ENCODE peak calls at places on chromosomes 7 and 10, in five cellular contexts. B is T-cell; G is stimulated activated CD4-positive, alpha-beta T cell treated with anti-CD3 and anti-CD28 coated beads, Interleukin-12 subunit alpha, Interleukin-12 subunit beta, amount 100 ng/mL, for 4 hours; L is anterior cingulate cortex; R is stimulated activated CD8-positive, alpha-beta memory T cell treated with anti-CD3 and anti-CD28 coated beads, Interleukin-7, amount 100 ng/mL, for 4 hours. V is an unnamed sample.

GRCh38 chr7:133551471-133551870 is 298.6 kb downstream of the EXOC4 start:
- DNase-seq in L (no peak), G (no peak), B (no peak), R (no peak), V (no peak)

GRCh38 chr7:22782616-22783232 is 39.9 kb downstream of the TOMM7 start:
- DNase-seq in G (peak; percentile 76), R (peak; percentile 40), L (peak; percentile 27), B (peak; percentile 72), V (peak; percentile 57)

GRCh38 chr7:13111230-13111629 is 423.8 kb downstream of the ARL4A start:
- DNase-seq in G (no peak), B (no peak), L (no peak), R (no peak), V (no peak)

GRCh38 chr7:101589976-101590662 is 39.0 kb downstream of the MYL10 start:
- DNase-seq in G (no peak), R (no peak), B (no peak), L (no peak), V (no peak)

GRCh38 chr7:17681965-17682364 is 258.3 kb downstream of the SNX13 start:
- DNase-seq in G (no peak), L (no peak), R (no peak), B (no peak), V (no peak)

GRCh38 chr10:77228559-77228958 is 409.0 kb downstream of the KCNMA1 start:
- DNase-seq in L (no peak), R (no peak), G (no peak), B (no peak), V (no peak)

GRCh38 chr10:131149111-131149510 is 162.4 kb downstream of the TCERG1L start:
- DNase-seq in G (no peak), R (no peak), B (no peak), L (no peak), V (no peak)

GRCh38 chr10:103775786-103776185 is 79.6 kb downstream of the SH3PXD2A start:
- DNase-seq in R (no peak), L (no peak), B (no peak), G (no peak), V (no peak)

GRCh38 chr10:88500656-88501055 is 82.5 kb downstream of the RNLS start:
- DNase-seq in L (no peak), B (no peak), G (no peak), R (no peak), V (no peak)

GRCh38 chr10:77111611-77112550 is 525.7 kb downstream of the KCNMA1 start:
- DNase-seq in G (no peak), B (peak; percentile 5), L (no peak), R (no peak), V (peak; percentile 37)

GRCh38 chr7:98879198-98879988 is 1.1 kb downstream of the TRRAP start:
- DNase-seq in R (peak; percentile 44), G (peak; percentile 42), L (no peak), B (peak; percentile 79), V (no peak)

GRCh38 chr10:74018241-74018640 is 20.3 kb downstream of the VCL start:
- DNase-seq in B (no peak), R (no peak), G (no peak), L (no peak), V (no peak)

GRCh38 chr7:130278892-130279690 is 12.4 kb downstream of the CPA2 start:
- DNase-seq in B (no peak), L (no peak), R (no peak), G (no peak), V (no peak)

GRCh38 chr7:50299163-50299562 is 5.4 kb upstream of the IKZF1 start:
- DNase-seq in B (no peak), L (no peak), G (no peak), R (no peak), V (no peak)

GRCh38 chr10:88198023-88198422 is 334.6 kb downstream of the PTEN start:
- DNase-seq in G (no peak), R (no peak), L (no peak), B (no peak), V (no peak)

GRCh38 chr7:151565541-151565940 is 45.8 kb upstream of the RHEB start:
- DNase-seq in L (no peak), B (no peak), G (no peak), R (no peak), V (no peak)

GRCh38 chr10:48219194-48219593 is 55.3 kb downstream of the FRMPD2 start:
- DNase-seq in G (no peak), L (no peak), B (no peak), R (no peak), V (no peak)